ENCODE peak calls at places on chromosomes 2 and 18, in six cellular contexts. V is thoracic aorta, G is HCT116, R is ovary, M is dorsolateral prefrontal cortex, W is bronchial epithelial cell. P is an unnamed sample. For H3K27me3, the result is how much of the 10 kb centered on the place peaks cover.

GRCh38 chr18:8982416-8983183 is 119.9 kb upstream of the NDUFV2 start:
- DNase-seq in V (no peak), W (peak), G (peak), M (no peak), R (no peak), P (no peak)

GRCh38 chr18:34458371-34458770 is 233.7 kb upstream of the NOL4 start:
- DNase-seq in G (no peak), V (no peak), R (no peak), W (no peak), M (no peak), P (no peak)

GRCh38 chr2:238466242-238466598 is 39.5 kb downstream of the ASB1 start:
- DNase-seq in G (no peak), W (no peak), M (no peak), R (no peak), V (no peak), P (no peak)

GRCh38 chr18:49547701-49548100 is 14.2 kb upstream of the LIPG start:
- DNase-seq in W (peak), R (no peak), V (no peak), M (no peak), G (no peak), P (no peak)

GRCh38 chr2:225615514-225615913 is 216.0 kb downstream of the NYAP2 start:
- DNase-seq in W (peak), G (no peak), M (no peak), R (no peak), V (no peak), P (no peak)

GRCh38 chr2:64574871-64575270 is 50.7 kb downstream of the AFTPH start:
- DNase-seq in V (no peak), W (no peak), M (no peak), G (no peak), R (no peak), P (no peak)

GRCh38 chr2:35822716-35823115 is 532.9 kb upstream of the CRIM1 start:
- DNase-seq in V (no peak), W (no peak), M (no peak), R (no peak), G (no peak), P (no peak)

GRCh38 chr2:238143239-238143951 is 4.9 kb downstream of the KLHL30 start:
- DNase-seq in R (no peak), V (no peak), W (peak), G (peak), M (no peak), P (no peak)

GRCh38 chr2:191748528-191749180 is 70.7 kb downstream of the NABP1 start:
- DNase-seq in R (no peak), V (no peak), M (no peak), G (no peak), W (no peak), P (no peak)

GRCh38 chr2:149765636-149766035 is 178.1 kb upstream of the MMADHC start:
- DNase-seq in M (no peak), G (no peak), V (no peak), W (no peak), R (no peak), P (no peak)

GRCh38 chr2:154914606-154915005 is 216.1 kb downstream of the KCNJ3 start:
- DNase-seq in V (no peak), G (no peak), R (no peak), W (no peak), M (no peak), P (no peak)

GRCh38 chr2:157428500-157429175 is 15.3 kb downstream of the CYTIP start:
- DNase-seq in R (no peak), V (no peak), G (no peak), W (no peak), M (no peak), P (no peak)

GRCh38 chr18:13831864-13832508 is 8.0 kb downstream of the MC5R start:
- DNase-seq in M (no peak), R (no peak), G (peak), W (peak), V (no peak), P (no peak)

GRCh38 chr2:96534701-96535181 is 1.8 kb upstream of the ARID5A start:
- DNase-seq in W (peak), G (no peak), R (no peak), V (no peak), M (peak), P (no peak)

GRCh38 chr2:212539145-212539880 is 711 bp upstream of the ERBB4 start:
- DNase-seq in M (peak), R (peak), V (no peak), G (no peak), W (peak), P (peak)

GRCh38 chr2:72150157-72150960 is 2.7 kb upstream of the CYP26B1 start:
- DNase-seq in R (peak), M (peak), V (no peak), W (peak), G (peak), P (peak)

DNA sequence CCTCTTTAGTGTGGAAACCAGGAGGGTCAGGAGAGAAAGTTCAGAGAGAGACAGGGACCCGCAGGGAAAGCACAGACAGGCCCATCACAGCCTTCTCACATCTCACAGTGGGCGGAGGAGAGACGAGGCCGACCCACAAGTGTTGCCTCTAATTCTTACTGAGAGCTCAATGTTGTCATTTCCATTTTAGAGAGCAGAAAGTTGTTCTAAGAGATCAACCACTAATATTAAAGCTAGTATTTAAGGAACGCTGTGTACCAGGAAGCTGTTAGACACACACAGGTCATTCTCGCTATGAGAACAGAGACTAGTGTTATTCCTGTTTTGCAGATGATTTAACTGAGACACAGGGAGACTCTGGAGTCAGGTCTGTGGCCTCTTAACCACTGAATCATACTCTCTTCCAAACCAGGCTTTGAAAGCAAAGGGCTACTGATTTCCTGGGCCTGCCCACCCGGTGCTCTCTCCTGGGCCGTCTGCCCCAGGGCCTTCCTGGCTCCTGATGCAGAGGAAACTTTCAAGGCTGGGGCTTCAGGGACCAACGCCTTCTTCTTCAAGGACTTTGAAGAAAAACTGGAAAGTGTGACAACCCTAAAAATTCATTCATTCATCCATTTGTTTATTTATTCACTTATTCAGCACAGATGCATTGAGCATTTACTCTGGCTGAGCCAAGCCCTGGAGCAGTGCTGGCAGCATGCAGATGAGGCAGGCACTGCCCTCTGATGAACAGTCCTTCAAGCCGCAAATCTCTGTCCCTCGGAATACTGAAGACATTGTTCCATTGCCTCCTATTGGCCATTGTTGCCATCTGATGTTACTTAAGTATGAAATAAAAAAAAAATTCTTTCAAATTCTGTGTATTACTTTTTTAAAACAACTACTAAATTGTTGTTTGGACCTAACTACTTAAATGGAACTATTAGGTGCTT is 37.2 kb upstream of the BIN1 start:
- DNase-seq in M (peak), W (peak), G (peak), R (peak), V (no peak), P (no peak)
- H3K27me3 ChIP-seq in M (under half), W (under half), G (under half), R (under half), V (under half), P (under half)

GRCh38 chr2:189698020-189698887 is 23.8 kb downstream of the ANKAR start:
- DNase-seq in R (no peak), V (peak), W (peak), M (no peak), G (peak), P (no peak)
- H3K4me3 ChIP-seq in R (no peak), V (no peak), W (no peak), M (no peak), G (no peak), P (no peak)

DNA sequence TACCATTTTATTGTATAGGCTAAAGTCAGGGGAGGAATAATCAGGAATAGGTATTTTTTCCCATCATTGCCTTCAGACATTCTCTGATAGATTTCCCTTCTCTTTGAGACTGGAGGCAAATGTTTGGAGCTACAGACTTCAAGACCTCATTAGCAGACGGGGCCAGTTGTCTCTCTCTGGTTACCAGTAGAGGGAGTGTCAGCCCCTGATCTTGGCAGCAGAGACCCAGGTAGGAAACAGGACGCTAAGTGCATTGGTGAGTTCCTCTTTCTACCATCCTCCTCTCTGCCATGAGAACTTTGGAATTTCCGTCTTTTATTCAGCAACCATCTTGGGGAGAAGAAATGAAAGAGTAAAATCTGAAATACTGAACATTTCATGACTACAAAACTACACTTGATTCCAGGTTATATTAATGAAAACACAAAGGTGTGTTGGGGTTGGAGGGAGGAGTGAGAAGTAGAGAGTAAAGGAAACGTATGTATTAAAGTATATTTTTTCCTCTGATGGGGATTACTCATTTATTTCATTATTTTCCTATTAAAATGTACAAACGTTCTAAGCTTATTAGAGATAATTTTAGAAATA is 186.2 kb upstream of the GCFC2 start:
- DNase-seq in V (no peak), W (peak), M (no peak), R (no peak), G (no peak), P (no peak)
- TF ChIP-seq CTCF in V (no peak), W (peak), M (peak), R (no peak), G (peak), P (peak)

GRCh38 chr2:174325932-174326879 is 8.5 kb upstream of the SP9 start:
- DNase-seq in V (no peak), G (no peak), W (no peak), R (peak), M (no peak), P (peak)

GRCh38 chr2:174327559-174327897 is 7.2 kb upstream of the SP9 start:
- DNase-seq in V (no peak), M (no peak), W (no peak), G (no peak), R (no peak), P (no peak)

GRCh38 chr2:174326880-174327558 is 7.7 kb upstream of the SP9 start:
- DNase-seq in V (no peak), R (no peak), W (no peak), M (no peak), G (no peak), P (no peak)

GRCh38 chr2:174327958-174328308 is 6.8 kb upstream of the SP9 start:
- DNase-seq in R (no peak), W (no peak), G (no peak), M (no peak), V (no peak), P (no peak)

GRCh38 chr2:174325373-174325772 is 9.4 kb upstream of the SP9 start:
- DNase-seq in M (no peak), G (no peak), W (no peak), V (no peak), R (no peak), P (no peak)
- H3K27me3 ChIP-seq in M (half or more), G (under half), W (under half), V (under half), R (under half), P (half or more)

GRCh38 chr18:79784965-79785770 is 12.6 kb upstream of the KCNG2 start:
- DNase-seq in W (no peak), R (no peak), M (peak), V (no peak), G (no peak), P (peak)
- H3K4me3 ChIP-seq in W (no peak), R (no peak), M (no peak), V (no peak), G (no peak), P (no peak)

GRCh38 chr18:69900941-69901340 is 46.7 kb downstream of the CD226 start:
- DNase-seq in R (no peak), V (no peak), W (no peak), M (no peak), G (no peak), P (no peak)
- TF ChIP-seq CTCF in R (no peak), V (no peak), W (no peak), M (no peak), G (peak), P (no peak)

DNA sequence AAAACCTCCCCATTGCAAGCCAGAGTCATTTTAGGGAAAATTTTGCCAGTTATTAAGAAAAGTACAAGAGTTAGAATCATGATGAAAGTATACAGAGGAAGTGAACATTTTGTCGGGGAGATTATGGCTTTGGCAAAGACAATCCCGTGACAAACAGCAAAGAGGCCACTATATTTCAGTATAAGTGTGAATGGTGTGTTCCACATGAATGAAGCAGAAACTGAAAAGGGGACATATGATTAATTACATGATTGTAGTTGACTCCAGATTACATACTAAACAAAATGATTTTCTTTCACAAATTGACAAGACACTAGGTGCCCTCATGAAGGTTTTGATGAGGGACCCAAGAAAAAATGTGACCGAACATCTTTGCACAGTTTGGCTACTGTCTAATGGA is 42.0 kb downstream of the SP140 start:
- DNase-seq in W (no peak), M (no peak), R (no peak), V (no peak), G (no peak), P (no peak)
- H3K27me3 ChIP-seq in W (under half), M (under half), R (under half), V (under half), G (under half), P (under half)

DNA sequence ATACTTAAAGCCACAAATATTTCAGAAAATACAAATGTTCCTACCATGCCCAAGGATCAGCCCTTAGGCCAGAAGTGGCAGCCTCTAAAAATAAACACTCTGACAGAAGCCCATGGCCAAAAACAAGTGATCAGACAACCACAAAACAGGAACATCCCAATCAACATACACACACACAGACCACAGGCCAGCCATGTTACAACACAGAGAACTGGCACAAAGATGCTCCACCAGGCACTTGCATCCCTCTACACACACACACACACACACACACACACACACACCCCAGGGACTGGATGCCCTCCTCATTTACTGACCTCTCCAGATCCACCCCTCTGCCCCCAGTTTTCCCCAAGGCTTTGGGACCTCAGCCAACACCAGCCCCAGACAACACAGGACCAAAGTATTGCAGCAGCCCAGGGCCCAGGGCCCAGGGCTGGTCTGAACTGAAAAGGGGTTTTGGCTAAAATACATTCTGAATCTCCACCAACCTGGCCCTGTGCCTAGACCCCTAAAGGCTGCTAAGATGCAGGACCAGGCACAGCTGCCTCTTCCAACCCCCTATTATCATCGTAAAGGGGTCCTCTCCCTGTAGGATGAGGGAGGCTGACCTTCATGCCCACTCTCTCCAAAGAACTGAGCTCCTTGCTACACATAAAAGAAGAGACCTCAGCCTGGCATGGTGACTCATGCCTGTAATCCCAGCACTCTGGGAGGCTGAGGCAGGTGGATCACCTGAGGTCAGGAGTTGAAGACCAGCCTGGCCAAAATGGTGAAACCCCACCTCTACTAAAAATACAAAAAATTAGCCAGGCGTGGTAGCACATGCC is 151.4 kb downstream of the TNS1 start:
- DNase-seq in W (peak), G (no peak), V (no peak), M (no peak), R (peak), P (peak)
- H3K4me3 ChIP-seq in W (no peak), G (peak), V (no peak), M (no peak), R (no peak), P (no peak)

DNA sequence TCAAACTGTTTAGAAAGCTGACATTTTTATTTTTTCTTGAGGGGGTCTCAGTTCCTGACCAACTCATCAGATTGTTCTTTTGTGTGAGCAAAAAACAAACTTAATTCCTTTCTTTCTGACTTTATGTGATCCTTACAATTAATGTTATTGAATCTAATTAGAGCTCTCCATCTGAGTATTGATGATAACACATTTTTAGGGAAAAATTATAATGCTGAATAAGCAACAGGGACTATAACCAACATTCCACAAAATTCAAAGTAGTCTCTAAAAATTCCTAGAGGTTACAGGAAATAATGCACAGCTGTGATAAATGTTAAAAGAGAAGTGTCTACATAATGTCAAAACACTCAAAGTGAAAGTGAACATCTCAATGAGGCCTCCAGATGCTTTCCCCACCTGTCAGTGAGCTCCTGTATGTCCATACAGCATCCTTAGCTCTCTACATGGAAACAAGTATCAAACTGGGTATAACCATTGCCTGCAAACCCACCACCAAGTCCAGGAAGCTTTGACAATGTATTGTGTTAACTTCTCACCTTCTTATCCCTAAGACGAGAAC is 786.0 kb upstream of the SLC39A10 start:
- DNase-seq in G (no peak), R (no peak), V (no peak), M (no peak), W (no peak), P (no peak)
- TF ChIP-seq CTCF in G (no peak), R (no peak), V (no peak), M (no peak), W (no peak), P (no peak)